ENCODE peak calls at places on chromosomes 6 and 20, in five cellular contexts. One of them, this sample, is unnamed.

GRCh38 chr6:36595168-36595818 is 1.1 kb downstream of the SRSF3 start:
- DNase-seq in fibroblast of the aortic adventitia: peak; percentile 72
- DNase-seq in nephron progenitor cell: no peak
- DNase-seq in activated naive CD4-positive, alpha-beta T cell treated with anti-CD3 and anti-CD28 coated beads for 36 hours: peak; percentile 51
- DNase-seq in OCI-M1: peak; percentile 74
- DNase-seq in this sample: no peak

GRCh38 chr6:41970436-41970846 is 28.8 kb upstream of the CCND3 start:
- DNase-seq in fibroblast of the aortic adventitia: peak; percentile 44
- DNase-seq in OCI-M1: peak; percentile 70
- DNase-seq in nephron progenitor cell: no peak
- DNase-seq in activated naive CD4-positive, alpha-beta T cell treated with anti-CD3 and anti-CD28 coated beads for 36 hours: peak; percentile 82
- DNase-seq in this sample: no peak

GRCh38 chr20:31721408-31722332 is 998 bp downstream of the BCL2L1 start:
- DNase-seq in OCI-M1: peak; percentile 42
- DNase-seq in fibroblast of the aortic adventitia: no peak
- DNase-seq in activated naive CD4-positive, alpha-beta T cell treated with anti-CD3 and anti-CD28 coated beads for 36 hours: peak; percentile 43
- DNase-seq in nephron progenitor cell: no peak
- DNase-seq in this sample: peak; percentile 28

GRCh38 chr20:61331542-61331941 is 79.5 kb downstream of the CDH4 start:
- DNase-seq in activated naive CD4-positive, alpha-beta T cell treated with anti-CD3 and anti-CD28 coated beads for 36 hours: no peak
- DNase-seq in fibroblast of the aortic adventitia: no peak
- DNase-seq in nephron progenitor cell: no peak
- DNase-seq in OCI-M1: no peak
- DNase-seq in this sample: no peak

GRCh38 chr6:17395112-17395511 is 1.7 kb downstream of the CAP2 start:
- DNase-seq in fibroblast of the aortic adventitia: no peak
- DNase-seq in OCI-M1: no peak
- DNase-seq in nephron progenitor cell: no peak
- DNase-seq in activated naive CD4-positive, alpha-beta T cell treated with anti-CD3 and anti-CD28 coated beads for 36 hours: no peak
- DNase-seq in this sample: no peak

GRCh38 chr20:32777177-32777956 is 15.2 kb downstream of the DNMT3B start:
- DNase-seq in nephron progenitor cell: no peak
- DNase-seq in OCI-M1: no peak
- DNase-seq in fibroblast of the aortic adventitia: peak; percentile 10
- DNase-seq in activated naive CD4-positive, alpha-beta T cell treated with anti-CD3 and anti-CD28 coated beads for 36 hours: no peak
- DNase-seq in this sample: no peak

GRCh38 chr6:37731888-37732287 is 34.2 kb upstream of the MDGA1 start:
- DNase-seq in activated naive CD4-positive, alpha-beta T cell treated with anti-CD3 and anti-CD28 coated beads for 36 hours: peak; percentile 57
- DNase-seq in fibroblast of the aortic adventitia: no peak
- DNase-seq in OCI-M1: peak; percentile 90
- DNase-seq in nephron progenitor cell: no peak
- DNase-seq in this sample: peak; percentile 30

GRCh38 chr6:21352131-21352530 is 241.4 kb upstream of the SOX4 start:
- DNase-seq in nephron progenitor cell: no peak
- DNase-seq in OCI-M1: no peak
- DNase-seq in activated naive CD4-positive, alpha-beta T cell treated with anti-CD3 and anti-CD28 coated beads for 36 hours: no peak
- DNase-seq in fibroblast of the aortic adventitia: no peak
- DNase-seq in this sample: no peak

GRCh38 chr20:50311308-50312001 is 120.8 kb downstream of the CEBPB start:
- DNase-seq in nephron progenitor cell: no peak
- DNase-seq in activated naive CD4-positive, alpha-beta T cell treated with anti-CD3 and anti-CD28 coated beads for 36 hours: no peak
- DNase-seq in OCI-M1: no peak
- DNase-seq in fibroblast of the aortic adventitia: no peak
- DNase-seq in this sample: no peak